ENCODE peak calls at places on chromosomes 11 and 22, in five cellular contexts. V is CD4-positive, alpha-beta memory T cell; A is esophagus squamous epithelium; P is endodermal cell; F is prostate gland. K is an unnamed sample.
A peak's percentile ranks its signal among the peaks of the same experiment; 100 is the strongest.

GRCh38 chr11:115153135-115153534 is 351.1 kb downstream of the CADM1 start:
- DNase-seq in V (no peak), A (no peak), P (no peak), F (no peak), K (no peak)

GRCh38 chr11:128946646-128947045 is 4.0 kb upstream of the TP53AIP1 start:
- DNase-seq in V (no peak), A (no peak), P (no peak), F (no peak), K (no peak)

GRCh38 chr11:115269193-115269592 is 235.0 kb downstream of the CADM1 start:
- DNase-seq in V (no peak), A (no peak), P (no peak), F (no peak), K (no peak)

GRCh38 chr11:78417175-78417887 is at the start of gene GAB2:
- DNase-seq in V (peak; percentile 47), A (no peak), P (peak; percentile 86), F (no peak), K (no peak)

GRCh38 chr22:49509016-49509415 is 318.7 kb downstream of the BRD1 start:
- DNase-seq in V (no peak), A (no peak), P (peak; percentile 13), F (no peak), K (no peak)

GRCh38 chr11:35056391-35057093 is 82.4 kb upstream of the CD44 start:
- DNase-seq in V (no peak), A (no peak), P (no peak), F (no peak), K (no peak)

GRCh38 chr11:65745049-65745448 is 24.5 kb upstream of the RNASEH2C start:
- DNase-seq in V (no peak), A (no peak), P (no peak), F (no peak), K (no peak)

GRCh38 chr22:33299245-33299956 is 241.2 kb upstream of the SYN3 start:
- DNase-seq in V (no peak), A (peak; percentile 6), P (no peak), F (no peak), K (no peak)

GRCh38 chr11:60625262-60625661 is 74.2 kb upstream of the MS4A8 start:
- DNase-seq in V (no peak), A (no peak), P (peak; percentile 81), F (peak; percentile 39), K (peak; percentile 21)

DNA sequence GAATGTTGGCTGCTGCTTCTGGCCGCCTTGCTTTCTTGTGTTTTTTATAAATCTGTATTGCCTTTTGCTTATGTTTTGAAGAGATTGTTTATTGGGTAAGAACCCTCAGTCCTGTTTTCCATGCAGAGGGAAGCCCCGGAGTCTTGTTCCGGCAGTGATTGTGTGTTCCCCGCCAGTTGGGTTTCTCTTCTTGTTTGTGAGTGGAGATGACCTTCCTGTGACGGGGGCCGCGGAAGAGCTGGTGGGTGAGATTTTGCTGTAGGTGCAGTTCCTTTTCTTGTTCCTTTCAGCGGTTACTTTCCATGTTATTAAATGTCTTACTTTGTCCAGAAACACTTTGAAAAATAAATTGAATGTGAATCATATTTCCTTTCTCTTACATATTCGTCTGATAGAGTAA is 8.3 kb downstream of the TBC1D22A start:
- DNase-seq in V (no peak), A (no peak), P (no peak), F (no peak), K (no peak)
- H3K36me3 ChIP-seq in V (no peaks in the 10 kb centered on the region), A (no peaks in the 10 kb centered on the region), P (no peaks in the 10 kb centered on the region), F (no peaks in the 10 kb centered on the region), K (peaks cover 6% of the 10 kb centered on the region)

DNA sequence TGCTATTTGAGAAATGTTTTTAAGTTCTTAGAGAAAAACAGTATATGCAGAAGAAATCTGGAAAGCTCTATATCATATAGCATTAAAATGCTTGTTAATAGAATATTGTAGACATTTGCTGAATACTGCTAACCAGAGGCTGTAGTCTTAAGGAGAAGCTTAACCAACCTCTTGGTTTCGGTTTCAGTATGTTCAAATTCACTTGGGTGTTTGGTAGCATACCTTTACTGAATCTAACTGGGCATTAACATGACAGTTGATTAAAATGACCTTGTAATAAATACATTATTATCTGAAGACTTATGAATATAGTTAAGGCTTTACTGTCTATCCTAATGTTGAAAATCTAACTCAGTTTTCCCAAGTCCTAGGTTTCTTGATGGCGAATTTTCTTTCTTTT is 5.4 kb downstream of the PCF11 start:
- DNase-seq in V (peak; percentile 43), A (no peak), P (no peak), F (no peak), K (peak; percentile 59)
- H3K4me3 ChIP-seq in V (peak overlapping the region; percentile 30), A (peak overlapping the region; percentile 4), P (no peak overlapping the region), F (no peak overlapping the region), K (no peak overlapping the region)

GRCh38 chr11:68528630-68529029 is 68.1 kb downstream of the PPP6R3 start:
- DNase-seq in V (peak; percentile 24), A (no peak), P (no peak), F (peak; percentile 33), K (peak; percentile 15)
- H3K27ac ChIP-seq in V (no peak overlapping the region), A (no peak overlapping the region), P (no peak overlapping the region), F (no peak overlapping the region), K (no peak overlapping the region)

GRCh38 chr22:20126284-20127029 is 5.1 kb upstream of the ZDHHC8 start:
- DNase-seq in V (no peak), A (no peak), P (no peak), F (no peak), K (no peak)

GRCh38 chr22:20123364-20124082 is 6.5 kb upstream of the TRMT2A start:
- DNase-seq in V (no peak), A (no peak), P (no peak), F (no peak), K (no peak)

GRCh38 chr22:20127318-20127868 is 4.2 kb upstream of the ZDHHC8 start:
- DNase-seq in V (no peak), A (no peak), P (no peak), F (no peak), K (no peak)

GRCh38 chr22:20124083-20124787 is 7.2 kb upstream of the TRMT2A start:
- DNase-seq in V (no peak), A (no peak), P (no peak), F (no peak), K (no peak)

DNA sequence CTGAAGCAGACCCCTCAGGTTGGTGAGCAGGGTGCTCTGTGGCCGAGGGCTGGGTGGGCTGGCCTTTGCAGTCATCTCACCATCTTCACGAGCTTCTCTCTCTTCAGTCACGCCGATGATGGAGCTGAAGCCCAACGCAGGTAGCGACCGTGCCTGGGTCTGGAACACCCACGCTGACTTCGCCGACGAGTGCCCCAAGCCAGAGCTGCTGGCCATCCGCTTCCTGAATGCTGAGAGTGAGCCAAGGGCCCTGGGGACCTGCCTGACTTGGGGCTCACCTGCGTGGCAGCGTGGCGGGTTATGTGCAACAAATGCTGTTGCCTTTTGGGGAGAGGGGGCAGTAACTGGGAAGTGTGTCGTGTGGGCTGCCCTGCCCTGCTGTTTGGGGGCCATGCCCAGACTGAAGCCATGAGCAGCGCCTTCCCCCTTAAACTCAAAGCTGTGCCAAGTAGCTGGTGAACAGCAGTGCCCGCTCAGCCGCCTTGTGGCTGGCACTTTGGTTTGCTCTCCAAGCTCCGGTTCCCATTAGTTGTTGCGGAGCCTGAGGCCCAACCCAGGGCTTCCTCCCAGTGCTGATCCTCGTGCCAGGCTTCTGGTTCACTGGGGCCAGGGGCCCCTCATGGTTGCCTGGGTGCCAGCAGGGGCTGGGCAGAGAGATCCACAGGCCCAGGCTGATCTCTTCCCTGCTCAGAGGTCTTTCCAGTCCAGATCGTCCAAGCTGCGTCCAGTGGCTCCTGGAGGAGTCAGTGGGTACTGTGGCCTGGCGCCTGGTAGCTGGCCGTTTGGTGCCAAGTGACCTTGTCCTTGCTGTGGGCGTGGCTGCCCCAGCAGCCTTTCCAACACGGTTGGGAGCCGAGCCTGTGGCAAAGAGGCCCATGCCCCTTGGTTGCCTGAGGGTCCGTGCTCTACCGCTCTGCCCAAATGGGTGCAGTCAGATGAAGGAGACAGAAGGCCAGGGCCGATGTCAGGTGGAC is 6.1 kb upstream of the ZDHHC8 start:
- DNase-seq in V (no peak), A (no peak), P (no peak), F (no peak), K (no peak)
- H3K36me3 ChIP-seq in V (peaks cover 44% of the 10 kb centered on the region), A (peaks cover 22% of the 10 kb centered on the region), P (peaks cover 73% of the 10 kb centered on the region), F (no peaks in the 10 kb centered on the region), K (peaks cover 5% of the 10 kb centered on the region)

DNA sequence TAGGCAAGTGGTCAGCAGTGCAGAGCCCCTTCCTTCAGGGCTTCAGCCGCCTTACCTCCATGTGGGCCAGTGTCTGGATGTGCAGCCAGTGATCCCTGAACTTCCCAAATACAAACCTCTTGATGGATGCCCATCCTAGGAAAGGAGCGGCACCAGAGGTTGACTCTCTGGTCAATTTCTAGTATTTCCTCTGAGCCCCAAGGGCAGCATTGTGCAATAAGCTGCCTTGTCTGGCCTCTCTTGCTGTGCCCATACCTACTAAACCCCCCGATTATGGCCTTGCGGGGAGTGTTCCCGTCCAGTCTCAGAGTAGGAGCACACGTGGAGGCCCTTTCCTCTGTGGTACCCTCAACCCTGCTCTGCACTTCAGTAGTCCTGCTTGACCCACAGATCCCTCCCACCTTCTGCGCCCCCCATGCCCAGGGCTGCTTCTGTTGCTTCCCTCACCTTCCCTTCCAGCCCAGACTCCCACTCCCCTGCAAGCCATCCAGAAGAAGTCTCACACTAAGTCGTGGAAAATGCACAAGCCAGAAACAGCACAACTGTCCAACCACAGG is 39.7 kb upstream of the HORMAD2 start:
- DNase-seq in V (no peak), A (no peak), P (peak; percentile 43), F (no peak), K (no peak)
- H3K4me3 ChIP-seq in V (no peak overlapping the region), A (no peak overlapping the region), P (no peak overlapping the region), F (no peak overlapping the region), K (no peak overlapping the region)

DNA sequence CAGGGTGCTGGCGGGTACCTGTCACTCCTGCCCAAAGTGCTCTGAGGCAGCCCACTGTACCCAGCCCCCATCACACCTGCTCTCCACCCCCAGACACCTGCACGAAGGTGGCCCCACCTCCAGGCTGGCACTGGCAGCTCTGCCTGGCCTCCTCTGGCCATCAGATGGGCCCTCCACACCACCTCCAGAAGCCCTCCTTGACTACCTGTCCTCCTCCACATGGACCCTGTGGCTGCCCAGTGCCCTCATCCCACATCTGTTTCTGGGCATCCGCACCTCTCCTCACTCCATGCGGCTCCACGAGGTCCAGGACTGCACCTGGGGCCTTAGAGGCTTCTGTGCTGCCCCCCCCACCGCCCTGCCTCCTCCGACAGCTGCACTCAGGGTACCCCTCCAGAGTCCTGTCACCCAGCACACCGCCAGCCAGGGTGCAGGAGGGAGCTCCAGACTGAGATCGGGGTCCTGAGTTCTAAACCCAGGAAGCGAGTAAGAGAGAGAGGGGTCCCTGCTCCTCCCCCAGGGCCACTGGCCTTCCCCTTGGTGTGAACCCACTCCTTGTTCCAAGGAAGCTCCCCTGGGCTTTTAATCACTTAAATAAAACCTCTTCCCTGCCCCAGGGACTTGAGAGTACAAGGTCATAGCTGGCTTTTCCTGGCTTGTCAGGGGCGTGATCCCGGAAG is 1.7 kb downstream of the CTSD start:
- DNase-seq in V (no peak), A (no peak), P (no peak), F (no peak), K (no peak)
- H3K27ac ChIP-seq in V (peak overlapping the region; percentile 62), A (peak overlapping the region; percentile 96), P (no peak overlapping the region), F (peak overlapping the region; percentile 46), K (peak overlapping the region; percentile 71)

DNA sequence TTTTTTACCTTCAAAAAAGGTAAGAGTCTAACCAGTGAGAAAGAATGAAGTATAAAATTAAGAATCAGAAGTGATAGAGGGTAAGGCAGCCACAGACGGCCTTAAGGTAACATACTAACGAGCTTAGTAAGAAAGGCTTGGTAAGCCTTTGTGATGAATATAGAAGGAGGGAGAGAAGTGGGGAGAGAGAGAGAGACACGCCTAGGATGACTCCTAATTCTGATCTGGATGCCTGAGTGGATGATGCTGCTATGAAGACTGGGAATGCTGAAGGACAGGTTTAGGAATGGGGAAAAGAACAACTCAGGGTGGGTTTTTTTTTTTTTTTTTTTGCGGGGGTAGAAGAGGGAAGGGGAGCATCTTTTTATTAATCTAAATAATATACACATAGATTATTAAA is 4.8 kb downstream of the FBXO3 start:
- DNase-seq in V (no peak), A (no peak), P (no peak), F (no peak), K (no peak)
- H3K36me3 ChIP-seq in V (peaks cover 39% of the 10 kb centered on the region), A (no peaks in the 10 kb centered on the region), P (peaks cover 16% of the 10 kb centered on the region), F (no peaks in the 10 kb centered on the region), K (peaks cover 13% of the 10 kb centered on the region)

K was measured in small intestine.